ENCODE peak calls at places on chromosomes 12 and 14, in nine cellular contexts. One of them, this sample, is unnamed.

GRCh38 chr12:104374806-104375205 is 71.3 kb downstream of the EID3 start:
- DNase-seq in endodermal cell: peak
- DNase-seq in AG09319: no peak
- DNase-seq in RPMI7951: no peak
- DNase-seq in mucosa of gallbladder: no peak
- DNase-seq in nephron progenitor cell: no peak
- DNase-seq in BE2C: no peak
- DNase-seq in adipocyte: no peak
- DNase-seq in SW 1271: no peak
- DNase-seq in this sample: no peak

GRCh38 chr14:96051231-96051630 is 12.1 kb downstream of the C14orf132 start:
- DNase-seq in endodermal cell: no peak
- DNase-seq in AG09319: no peak
- DNase-seq in RPMI7951: no peak
- DNase-seq in mucosa of gallbladder: no peak
- DNase-seq in nephron progenitor cell: no peak
- DNase-seq in BE2C: no peak
- DNase-seq in adipocyte: no peak
- DNase-seq in SW 1271: no peak
- DNase-seq in this sample: no peak

GRCh38 chr12:126588586-126589249 is 1523.5 kb downstream of the AACS start:
- DNase-seq in endodermal cell: no peak
- DNase-seq in AG09319: no peak
- DNase-seq in RPMI7951: peak
- DNase-seq in mucosa of gallbladder: no peak
- DNase-seq in nephron progenitor cell: no peak
- DNase-seq in BE2C: no peak
- DNase-seq in adipocyte: no peak
- DNase-seq in SW 1271: no peak
- DNase-seq in this sample: no peak

GRCh38 chr12:2215709-2216560 is 163.1 kb downstream of the CACNA1C start:
- DNase-seq in endodermal cell: no peak
- DNase-seq in AG09319: no peak
- DNase-seq in RPMI7951: no peak
- DNase-seq in mucosa of gallbladder: no peak
- DNase-seq in nephron progenitor cell: no peak
- DNase-seq in BE2C: no peak
- DNase-seq in adipocyte: peak
- DNase-seq in SW 1271: no peak
- DNase-seq in this sample: no peak

GRCh38 chr12:28440209-28440608 is 250.0 kb downstream of the CCDC91 start:
- DNase-seq in endodermal cell: no peak
- DNase-seq in AG09319: no peak
- DNase-seq in RPMI7951: no peak
- DNase-seq in mucosa of gallbladder: no peak
- DNase-seq in nephron progenitor cell: no peak
- DNase-seq in BE2C: no peak
- DNase-seq in adipocyte: no peak
- DNase-seq in SW 1271: no peak
- DNase-seq in this sample: no peak

GRCh38 chr14:75452324-75452723 is 24.5 kb downstream of the JDP2 start:
- DNase-seq in endodermal cell: peak
- DNase-seq in AG09319: no peak
- DNase-seq in RPMI7951: peak
- DNase-seq in mucosa of gallbladder: no peak
- DNase-seq in nephron progenitor cell: peak
- DNase-seq in BE2C: no peak
- DNase-seq in adipocyte: peak
- DNase-seq in SW 1271: no peak
- DNase-seq in this sample: no peak

GRCh38 chr14:103107941-103108748 is 13.6 kb downstream of the EXOC3L4 start:
- DNase-seq in endodermal cell: peak
- DNase-seq in AG09319: no peak
- DNase-seq in RPMI7951: no peak
- DNase-seq in mucosa of gallbladder: no peak
- DNase-seq in nephron progenitor cell: no peak
- DNase-seq in BE2C: no peak
- DNase-seq in adipocyte: no peak
- DNase-seq in SW 1271: no peak
- DNase-seq in this sample: no peak

GRCh38 chr14:71662291-71662790 is 269.9 kb upstream of the RGS6 start:
- DNase-seq in endodermal cell: no peak
- DNase-seq in AG09319: no peak
- DNase-seq in RPMI7951: no peak
- DNase-seq in mucosa of gallbladder: no peak
- DNase-seq in nephron progenitor cell: no peak
- DNase-seq in BE2C: no peak
- DNase-seq in adipocyte: no peak
- DNase-seq in SW 1271: no peak
- DNase-seq in this sample: no peak

GRCh38 chr12:7948585-7949264 is 12.7 kb upstream of the SLC2A3 start:
- DNase-seq in endodermal cell: no peak
- DNase-seq in AG09319: no peak
- DNase-seq in RPMI7951: no peak
- DNase-seq in mucosa of gallbladder: no peak
- DNase-seq in nephron progenitor cell: no peak
- DNase-seq in BE2C: no peak
- DNase-seq in adipocyte: no peak
- DNase-seq in SW 1271: no peak
- DNase-seq in this sample: peak

GRCh38 chr12:27615331-27615891 is 80.8 kb upstream of the REP15 start:
- DNase-seq in endodermal cell: no peak
- DNase-seq in AG09319: no peak
- DNase-seq in RPMI7951: peak
- DNase-seq in mucosa of gallbladder: no peak
- DNase-seq in nephron progenitor cell: no peak
- DNase-seq in BE2C: no peak
- DNase-seq in adipocyte: peak
- DNase-seq in SW 1271: no peak
- DNase-seq in this sample: no peak

GRCh38 chr14:88838015-88838414 is 13.6 kb downstream of the TTC8 start:
- DNase-seq in endodermal cell: no peak
- DNase-seq in AG09319: no peak
- DNase-seq in RPMI7951: no peak
- DNase-seq in mucosa of gallbladder: no peak
- DNase-seq in nephron progenitor cell: no peak
- DNase-seq in BE2C: no peak
- DNase-seq in adipocyte: no peak
- DNase-seq in SW 1271: no peak
- DNase-seq in this sample: no peak

GRCh38 chr12:97404549-97404948 is 58.1 kb upstream of the RMST start:
- DNase-seq in endodermal cell: peak
- DNase-seq in AG09319: no peak
- DNase-seq in RPMI7951: peak
- DNase-seq in mucosa of gallbladder: peak
- DNase-seq in nephron progenitor cell: peak
- DNase-seq in BE2C: peak
- DNase-seq in adipocyte: peak
- DNase-seq in SW 1271: no peak
- DNase-seq in this sample: peak

GRCh38 chr12:100674009-100674888 is 100.8 kb downstream of the GAS2L3 start:
- DNase-seq in endodermal cell: no peak
- DNase-seq in AG09319: no peak
- DNase-seq in RPMI7951: no peak
- DNase-seq in mucosa of gallbladder: no peak
- DNase-seq in nephron progenitor cell: no peak
- DNase-seq in BE2C: no peak
- DNase-seq in adipocyte: no peak
- DNase-seq in SW 1271: no peak
- DNase-seq in this sample: no peak

GRCh38 chr12:15278816-15279658 is 43.3 kb upstream of the PTPRO start:
- DNase-seq in endodermal cell: no peak
- DNase-seq in AG09319: peak
- DNase-seq in RPMI7951: peak
- DNase-seq in mucosa of gallbladder: peak
- DNase-seq in nephron progenitor cell: no peak
- DNase-seq in BE2C: peak
- DNase-seq in adipocyte: no peak
- DNase-seq in SW 1271: no peak
- DNase-seq in this sample: no peak

GRCh38 chr12:22304341-22304740 is 30.2 kb downstream of the ST8SIA1 start:
- DNase-seq in endodermal cell: no peak
- DNase-seq in AG09319: no peak
- DNase-seq in RPMI7951: no peak
- DNase-seq in mucosa of gallbladder: no peak
- DNase-seq in nephron progenitor cell: no peak
- DNase-seq in BE2C: no peak
- DNase-seq in adipocyte: no peak
- DNase-seq in SW 1271: no peak
- DNase-seq in this sample: no peak

GRCh38 chr12:105559292-105559691 is 228.8 kb downstream of the C12orf75 start:
- DNase-seq in endodermal cell: no peak
- DNase-seq in AG09319: no peak
- DNase-seq in RPMI7951: no peak
- DNase-seq in mucosa of gallbladder: no peak
- DNase-seq in nephron progenitor cell: no peak
- DNase-seq in BE2C: no peak
- DNase-seq in adipocyte: no peak
- DNase-seq in SW 1271: no peak
- DNase-seq in this sample: no peak

GRCh38 chr14:51869426-51870113 is 9.2 kb downstream of the GNG2 start:
- DNase-seq in endodermal cell: no peak
- DNase-seq in AG09319: no peak
- DNase-seq in RPMI7951: peak
- DNase-seq in mucosa of gallbladder: no peak
- DNase-seq in nephron progenitor cell: no peak
- DNase-seq in BE2C: no peak
- DNase-seq in adipocyte: no peak
- DNase-seq in SW 1271: no peak
- DNase-seq in this sample: no peak

GRCh38 chr12:120110550-120111501 is 5.7 kb downstream of the RAB35 start:
- DNase-seq in endodermal cell: peak
- DNase-seq in AG09319: no peak
- DNase-seq in RPMI7951: no peak
- DNase-seq in mucosa of gallbladder: peak
- DNase-seq in nephron progenitor cell: no peak
- DNase-seq in BE2C: no peak
- DNase-seq in adipocyte: no peak
- DNase-seq in SW 1271: no peak
- DNase-seq in this sample: peak